ENCODE peak calls at places on chromosome 22, in nine cellular contexts. T, P, K, A, Z, B, O, D and F are unnamed samples.

GRCh38 chr22:20456064-20456721 is 18.6 kb upstream of the SCARF2 start:
- DNase-seq in T (peak), P (peak), K (peak), A (peak), Z (peak), B (no peak), O (peak), D (peak), F (peak)

GRCh38 chr22:42344391-42344861 is 74.0 kb upstream of the TCF20 start:
- DNase-seq in T (no peak), P (no peak), K (no peak), A (no peak), Z (peak), B (no peak), O (no peak), D (no peak), F (peak)

GRCh38 chr22:46985507-46985882 is 223.0 kb downstream of the TBC1D22A start:
- DNase-seq in T (no peak), P (no peak), K (no peak), A (no peak), Z (no peak), B (no peak), O (peak), D (no peak), F (no peak)

GRCh38 chr22:19556963-19557545 is 32.8 kb upstream of the CLDN5 start:
- DNase-seq in T (no peak), P (no peak), K (no peak), A (no peak), Z (no peak), B (no peak), O (no peak), D (no peak), F (no peak)

GRCh38 chr22:48536691-48537591 is 1290.7 kb downstream of the BRD1 start:
- DNase-seq in T (no peak), P (no peak), K (no peak), A (no peak), Z (no peak), B (no peak), O (no peak), D (no peak), F (no peak)

GRCh38 chr22:27391092-27391770 is 410.3 kb downstream of the MN1 start:
- DNase-seq in T (no peak), P (no peak), K (no peak), A (no peak), Z (peak), B (no peak), O (no peak), D (no peak), F (peak)

GRCh38 chr22:27918351-27919221 is 470 bp downstream of the PITPNB start:
- DNase-seq in T (no peak), P (peak), K (peak), A (peak), Z (peak), B (peak), O (peak), D (peak), F (peak)

GRCh38 chr22:37546436-37547248 is 13.6 kb upstream of the CDC42EP1 start:
- DNase-seq in T (no peak), P (no peak), K (no peak), A (no peak), Z (peak), B (no peak), O (peak), D (no peak), F (peak)

GRCh38 chr22:47203554-47203991 is 441.1 kb downstream of the TBC1D22A start:
- DNase-seq in T (no peak), P (no peak), K (no peak), A (no peak), Z (no peak), B (no peak), O (no peak), D (peak), F (no peak)

GRCh38 chr22:43953988-43954771 is 1.1 kb upstream of the SAMM50 start:
- DNase-seq in T (no peak), P (no peak), K (no peak), A (no peak), Z (no peak), B (no peak), O (no peak), D (no peak), F (no peak)

GRCh38 chr22:46390652-46391301 is 55.3 kb downstream of the TRMU start:
- DNase-seq in T (no peak), P (peak), K (no peak), A (no peak), Z (peak), B (no peak), O (no peak), D (no peak), F (peak)

GRCh38 chr22:44918925-44919392 is 90.8 kb downstream of the PHF21B start:
- DNase-seq in T (no peak), P (no peak), K (no peak), A (no peak), Z (no peak), B (no peak), O (no peak), D (peak), F (no peak)

GRCh38 chr22:19739911-19740449 is 16.6 kb downstream of the GP1BB start:
- DNase-seq in T (no peak), P (no peak), K (no peak), A (no peak), Z (no peak), B (no peak), O (no peak), D (no peak), F (no peak)

GRCh38 chr22:24060375-24060788 is 49.3 kb downstream of the CABIN1 start:
- DNase-seq in T (no peak), P (peak), K (no peak), A (no peak), Z (no peak), B (no peak), O (peak), D (no peak), F (peak)

GRCh38 chr22:47032956-47033647 is 270.7 kb downstream of the TBC1D22A start:
- DNase-seq in T (no peak), P (no peak), K (no peak), A (no peak), Z (peak), B (peak), O (no peak), D (peak), F (no peak)

GRCh38 chr22:50444663-50445062 is 30.2 kb downstream of the SBF1 start:
- DNase-seq in T (no peak), P (peak), K (no peak), A (no peak), Z (no peak), B (no peak), O (peak), D (no peak), F (no peak)

GRCh38 chr22:17370036-17370765 is 941 bp downstream of the CECR2 start:
- DNase-seq in T (peak), P (no peak), K (no peak), A (no peak), Z (peak), B (no peak), O (peak), D (no peak), F (no peak)

GRCh38 chr22:41447435-41448188 is 1.0 kb upstream of the TOB2 start:
- DNase-seq in T (peak), P (peak), K (peak), A (peak), Z (peak), B (peak), O (peak), D (peak), F (peak)

GRCh38 chr22:32720924-32721323 is 80.6 kb upstream of the TIMP3 start:
- DNase-seq in T (no peak), P (no peak), K (no peak), A (no peak), Z (no peak), B (no peak), O (peak), D (no peak), F (no peak)

GRCh38 chr22:28345304-28345703 is 334.3 kb downstream of the TTC28 start:
- DNase-seq in T (no peak), P (peak), K (no peak), A (no peak), Z (no peak), B (no peak), O (no peak), D (no peak), F (no peak)

GRCh38 chr22:39994046-39994565 is 648 bp upstream of the FAM83F start:
- DNase-seq in T (no peak), P (no peak), K (no peak), A (no peak), Z (no peak), B (no peak), O (no peak), D (peak), F (no peak)

GRCh38 chr22:35312198-35313059 is 12.7 kb downstream of the TOM1 start:
- DNase-seq in T (no peak), P (peak), K (no peak), A (no peak), Z (peak), B (no peak), O (no peak), D (no peak), F (peak)

GRCh38 chr22:28710112-28710888 is 30.7 kb upstream of the TTC28 start:
- DNase-seq in T (no peak), P (peak), K (no peak), A (no peak), Z (no peak), B (no peak), O (peak), D (no peak), F (no peak)

GRCh38 chr22:37161442-37161841 is 11.7 kb upstream of the IL2RB start:
- DNase-seq in T (no peak), P (no peak), K (no peak), A (no peak), Z (no peak), B (no peak), O (peak), D (no peak), F (no peak)

GRCh38 chr22:46678785-46679700 is 58.9 kb downstream of the GRAMD4 start:
- DNase-seq in T (no peak), P (no peak), K (no peak), A (no peak), Z (no peak), B (no peak), O (no peak), D (no peak), F (no peak)

GRCh38 chr22:50215297-50216049 is 14.7 kb downstream of the SELENOO start:
- DNase-seq in T (no peak), P (no peak), K (no peak), A (no peak), Z (no peak), B (no peak), O (no peak), D (no peak), F (peak)

GRCh38 chr22:44669725-44670027 is 32.3 kb upstream of the PRR5 start:
- DNase-seq in T (no peak), P (no peak), K (no peak), A (no peak), Z (no peak), B (no peak), O (peak), D (no peak), F (no peak)

GRCh38 chr22:31923761-31924160 is 20.6 kb upstream of the YWHAH start:
- DNase-seq in T (no peak), P (no peak), K (no peak), A (no peak), Z (no peak), B (no peak), O (no peak), D (no peak), F (no peak)

GRCh38 chr22:27992294-27993165 is 73.5 kb upstream of the PITPNB start:
- DNase-seq in T (no peak), P (no peak), K (no peak), A (no peak), Z (no peak), B (no peak), O (no peak), D (peak), F (no peak)

GRCh38 chr22:23178512-23179254 is 1.6 kb upstream of the BCR start:
- DNase-seq in T (peak), P (peak), K (peak), A (peak), Z (peak), B (no peak), O (peak), D (peak), F (peak)

GRCh38 chr22:35861451-35861850 is 143.8 kb downstream of the APOL5 start:
- DNase-seq in T (no peak), P (no peak), K (no peak), A (no peak), Z (no peak), B (no peak), O (no peak), D (no peak), F (no peak)

GRCh38 chr22:35349368-35349703 is 31.6 kb upstream of the HMOX1 start:
- DNase-seq in T (no peak), P (no peak), K (no peak), A (no peak), Z (no peak), B (no peak), O (no peak), D (no peak), F (no peak)

GRCh38 chr22:32326647-32327046 is 31.0 kb upstream of the RFPL3 start:
- DNase-seq in T (no peak), P (no peak), K (no peak), A (no peak), Z (no peak), B (no peak), O (no peak), D (no peak), F (no peak)

GRCh38 chr22:44691796-44692661 is 10.0 kb upstream of the PRR5 start:
- DNase-seq in T (no peak), P (no peak), K (no peak), A (no peak), Z (no peak), B (no peak), O (no peak), D (no peak), F (no peak)

GRCh38 chr22:49815641-49816071 is 12.0 kb downstream of the BRD1 start:
- DNase-seq in T (no peak), P (peak), K (no peak), A (no peak), Z (no peak), B (no peak), O (no peak), D (no peak), F (no peak)

GRCh38 chr22:29470159-29470855 is 9.7 kb upstream of the NEFH start:
- DNase-seq in T (peak), P (peak), K (peak), A (no peak), Z (peak), B (no peak), O (peak), D (peak), F (peak)

GRCh38 chr22:19522190-19522880 is 1.9 kb downstream of the CLDN5 start:
- DNase-seq in T (no peak), P (no peak), K (no peak), A (no peak), Z (peak), B (peak), O (no peak), D (peak), F (no peak)

GRCh38 chr22:27223317-27224177 is 566.2 kb downstream of the MIAT start:
- DNase-seq in T (no peak), P (peak), K (no peak), A (no peak), Z (no peak), B (no peak), O (peak), D (no peak), F (no peak)

GRCh38 chr22:46337870-46338269 is 2.4 kb downstream of the TRMU start:
- DNase-seq in T (no peak), P (no peak), K (no peak), A (no peak), Z (peak), B (no peak), O (no peak), D (no peak), F (no peak)